ENCODE peak calls at places on chromosomes 1 and 21, in four cellular contexts. U is OCI-M1; D is stimulated activated CD4-positive, alpha-beta T cell treated with anti-CD3 and anti-CD28 coated beads, Interleukin-2, amount 100 ng/mL, for 48 hours; H is epithelial cell of prostate. J is an unnamed sample.

GRCh38 chr1:27382950-27383627 is at the start of gene CD164L2:
- DNase-seq in U (no peak), D (peak), H (no peak), J (no peak)

GRCh38 chr21:31184462-31184861 is 146.2 kb upstream of the KRTAP19-8 start:
- DNase-seq in U (no peak), D (peak), H (no peak), J (no peak)

GRCh38 chr1:37875833-37876232 is 16.4 kb upstream of the MTF1 start:
- DNase-seq in U (no peak), D (no peak), H (no peak), J (peak)

GRCh38 chr1:20735581-20736111 is 3.1 kb upstream of the SH2D5 start:
- DNase-seq in U (no peak), D (no peak), H (peak), J (peak)

GRCh38 chr1:1748686-1749321 is 24.6 kb upstream of the CDK11A start:
- DNase-seq in U (no peak), D (no peak), H (no peak), J (no peak)

GRCh38 chr1:3587133-3587733 is 24.1 kb downstream of the MEGF6 start:
- DNase-seq in U (no peak), D (no peak), H (no peak), J (no peak)

GRCh38 chr1:6148497-6149241 is 31.5 kb downstream of the CHD5 start:
- DNase-seq in U (peak), D (peak), H (no peak), J (peak)

GRCh38 chr1:96554364-96554763 is 167.2 kb upstream of the PTBP2 start:
- DNase-seq in U (no peak), D (no peak), H (no peak), J (no peak)

GRCh38 chr1:229781453-229781852 is 155.4 kb downstream of the URB2 start:
- DNase-seq in U (no peak), D (no peak), H (no peak), J (no peak)

GRCh38 chr1:20411196-20411980 is 74.6 kb downstream of the CAMK2N1 start:
- DNase-seq in U (no peak), D (peak), H (peak), J (peak)

GRCh38 chr1:86846166-86846647 is 67.7 kb downstream of the SELENOF start:
- DNase-seq in U (no peak), D (no peak), H (peak), J (peak)

GRCh38 chr1:225146478-225146877 is 217.0 kb downstream of the DNAH14 start:
- DNase-seq in U (no peak), D (no peak), H (no peak), J (no peak)

J was measured in foreskin keratinocyte.